ENCODE peak calls at places on chromosomes 1 and 21, in eight cellular contexts. L is osteocyte, O is fibroblast of villous mesenchyme, I is lower lobe of right lung, C is PC-9, Y is astrocyte of the cerebellum, Q is omental fat pad, T is body of pancreas. N is an unnamed sample.

GRCh38 chr1:211329764-211330201 is 3.1 kb downstream of the TRAF5 start:
- DNase-seq in L (peak), O (no peak), I (no peak), C (no peak), Y (no peak), Q (no peak), T (peak), N (no peak)

GRCh38 chr21:41362605-41363369 is 960 bp downstream of the MX2 start:
- DNase-seq in L (no peak), O (no peak), I (no peak), C (no peak), Y (no peak), Q (no peak), T (no peak), N (no peak)

GRCh38 chr1:17795836-17796645 is 40.9 kb downstream of the ACTL8 start:
- DNase-seq in L (no peak), O (no peak), I (no peak), C (no peak), Y (no peak), Q (no peak), T (no peak), N (no peak)

GRCh38 chr1:223667484-223668182 is 2.1 kb upstream of the CAPN8 start:
- DNase-seq in L (no peak), O (no peak), I (no peak), C (peak), Y (no peak), Q (no peak), T (no peak), N (no peak)

GRCh38 chr1:151199860-151200581 is 1.7 kb downstream of the PIP5K1A start:
- DNase-seq in L (no peak), O (peak), I (no peak), C (no peak), Y (peak), Q (no peak), T (no peak), N (no peak)

GRCh38 chr1:25748531-25749205 is 51.3 kb upstream of the SELENON start:
- DNase-seq in L (no peak), O (no peak), I (no peak), C (no peak), Y (no peak), Q (no peak), T (no peak), N (no peak)

GRCh38 chr1:34781071-34781843 is at the start of gene GJB3:
- DNase-seq in L (no peak), O (no peak), I (no peak), C (peak), Y (no peak), Q (no peak), T (no peak), N (no peak)

GRCh38 chr1:204257446-204257845 is 43.7 kb upstream of the GOLT1A start:
- DNase-seq in L (no peak), O (no peak), I (no peak), C (no peak), Y (no peak), Q (no peak), T (no peak), N (no peak)

GRCh38 chr1:228073870-228074545 is 8.5 kb upstream of the ARF1 start:
- DNase-seq in L (no peak), O (no peak), I (peak), C (no peak), Y (no peak), Q (no peak), T (no peak), N (no peak)
- TF ChIP-seq CTCF in L (no peak), O (no peak), I (peak), C (peak), Y (no peak), Q (no peak), T (no peak), N (no peak)

GRCh38 chr1:6448749-6449631 is 17.0 kb downstream of the TNFRSF25 start:
- DNase-seq in L (no peak), O (peak), I (no peak), C (no peak), Y (no peak), Q (no peak), T (no peak), N (no peak)

GRCh38 chr1:6445062-6445763 is 20.6 kb downstream of the ESPN start:
- DNase-seq in L (no peak), O (no peak), I (no peak), C (no peak), Y (no peak), Q (no peak), T (peak), N (no peak)

GRCh38 chr1:6446665-6447015 is 19.3 kb downstream of the TNFRSF25 start:
- DNase-seq in L (no peak), O (no peak), I (no peak), C (no peak), Y (no peak), Q (no peak), T (no peak), N (no peak)

GRCh38 chr1:6447818-6448748 is 17.9 kb downstream of the TNFRSF25 start:
- DNase-seq in L (no peak), O (no peak), I (no peak), C (no peak), Y (no peak), Q (no peak), T (no peak), N (no peak)

GRCh38 chr1:6447016-6447817 is 18.8 kb downstream of the TNFRSF25 start:
- DNase-seq in L (no peak), O (no peak), I (no peak), C (no peak), Y (no peak), Q (no peak), T (no peak), N (no peak)
- TF ChIP-seq CTCF in L (no peak), O (no peak), I (no peak), C (no peak), Y (no peak), Q (no peak), T (no peak), N (no peak)

DNA sequence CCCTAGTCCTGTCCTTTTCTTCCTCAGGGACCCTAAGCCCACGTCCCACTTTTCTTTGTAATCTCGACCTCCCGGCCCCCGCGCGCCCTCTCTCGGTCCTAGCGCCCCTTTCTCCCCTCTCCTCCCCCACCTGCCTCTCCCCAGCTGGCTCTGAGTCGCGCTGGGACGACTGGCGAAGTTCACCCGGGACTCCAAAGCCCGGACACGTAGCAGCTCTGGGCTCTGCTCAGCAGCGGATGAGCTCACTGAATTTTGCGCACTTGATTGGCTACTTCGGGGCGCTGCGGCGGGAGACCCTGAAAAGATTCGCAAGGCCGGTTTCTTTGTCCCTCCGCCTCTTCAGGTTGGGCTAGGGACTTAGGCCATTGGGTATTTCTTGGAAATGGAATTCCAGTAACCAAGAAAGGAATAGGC is 16.3 kb upstream of the ACKR1 start:
- DNase-seq in L (peak), O (peak), I (peak), C (no peak), Y (peak), Q (no peak), T (peak), N (peak)
- TF ChIP-seq CTCF in L (no peak), O (no peak), I (no peak), C (no peak), Y (no peak), Q (no peak), T (no peak), N (no peak)

GRCh38 chr1:111441573-111442192 is 7.4 kb downstream of the WDR77 start:
- DNase-seq in L (no peak), O (peak), I (no peak), C (peak), Y (no peak), Q (no peak), T (no peak), N (peak)
- TF ChIP-seq CTCF in L (peak), O (peak), I (peak), C (peak), Y (peak), Q (no peak), T (no peak), N (no peak)

DNA sequence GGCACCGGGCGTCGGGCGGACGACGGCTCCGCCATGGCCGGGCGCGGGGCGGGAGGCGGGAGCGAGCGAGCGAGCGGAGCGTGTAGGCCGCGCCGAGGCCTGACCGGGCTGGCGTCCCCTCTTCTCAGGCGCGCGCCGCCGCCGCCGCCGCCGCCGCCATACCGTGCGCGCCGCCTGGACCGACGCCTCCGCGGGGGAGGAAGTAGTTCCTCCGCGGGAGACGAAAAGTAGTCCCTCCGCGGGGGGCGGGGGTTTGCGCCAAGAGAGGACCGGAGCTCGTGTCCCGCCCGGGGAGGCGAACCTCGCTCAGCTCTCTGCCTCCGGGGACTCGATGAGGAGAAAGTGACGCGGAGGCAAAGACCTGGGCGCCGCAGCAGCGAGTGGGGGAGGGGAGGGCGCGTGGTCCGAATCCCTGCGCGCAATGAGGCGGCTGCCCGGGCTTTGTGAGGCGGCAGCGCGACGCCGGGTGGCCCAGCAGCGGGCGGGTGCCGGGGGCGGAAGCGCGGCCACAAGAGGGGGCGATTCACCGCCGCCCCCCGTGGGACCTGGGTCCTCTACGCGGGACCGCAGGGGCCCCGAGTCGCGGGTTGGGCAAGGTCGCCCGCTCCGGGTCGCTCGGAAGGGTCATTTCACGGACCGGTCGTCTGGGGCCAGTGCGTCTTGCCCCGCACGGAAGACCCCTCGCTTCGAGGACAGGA is at the start of gene BRWD1:
- DNase-seq in L (peak), O (peak), I (peak), C (peak), Y (peak), Q (peak), T (peak), N (peak)
- TF ChIP-seq CTCF in L (peak), O (peak), I (peak), C (no peak), Y (peak), Q (no peak), T (peak), N (no peak)

GRCh38 chr1:230906226-230906625 is 37.9 kb upstream of the C1orf198 start:
- DNase-seq in L (no peak), O (no peak), I (no peak), C (no peak), Y (no peak), Q (no peak), T (no peak), N (no peak)

GRCh38 chr1:230907472-230908205 is 39.3 kb upstream of the C1orf198 start:
- DNase-seq in L (no peak), O (no peak), I (no peak), C (no peak), Y (no peak), Q (no peak), T (no peak), N (no peak)

GRCh38 chr1:230910755-230911117 is 42.4 kb upstream of the C1orf198 start:
- DNase-seq in L (no peak), O (no peak), I (no peak), C (no peak), Y (no peak), Q (no peak), T (no peak), N (no peak)

GRCh38 chr1:230913496-230913895 is 45.2 kb upstream of the C1orf198 start:
- DNase-seq in L (no peak), O (no peak), I (no peak), C (no peak), Y (no peak), Q (no peak), T (no peak), N (no peak)

GRCh38 chr1:230909974-230910754 is 41.8 kb upstream of the C1orf198 start:
- DNase-seq in L (no peak), O (no peak), I (no peak), C (no peak), Y (no peak), Q (no peak), T (no peak), N (no peak)
- TF ChIP-seq CTCF in L (no peak), O (no peak), I (no peak), C (no peak), Y (no peak), Q (no peak), T (no peak), N (no peak)

GRCh38 chr1:40476924-40477679 is at the start of gene ZFP69:
- DNase-seq in L (peak), O (peak), I (peak), C (peak), Y (peak), Q (no peak), T (peak), N (peak)
- TF ChIP-seq CTCF in L (peak), O (no peak), I (no peak), C (no peak), Y (no peak), Q (no peak), T (no peak), N (no peak)

GRCh38 chr1:31364561-31365255 is 8.2 kb downstream of the FABP3 start:
- DNase-seq in L (no peak), O (no peak), I (no peak), C (no peak), Y (peak), Q (no peak), T (no peak), N (no peak)
- TF ChIP-seq CTCF in L (no peak), O (no peak), I (no peak), C (no peak), Y (no peak), Q (no peak), T (no peak), N (no peak)

GRCh38 chr1:145997156-145998023 is 1.0 kb upstream of the TXNIP start:
- DNase-seq in L (no peak), O (no peak), I (peak), C (no peak), Y (no peak), Q (no peak), T (peak), N (no peak)
- TF ChIP-seq CTCF in L (no peak), O (no peak), I (no peak), C (no peak), Y (peak), Q (no peak), T (no peak), N (no peak)

GRCh38 chr1:207985996-207986395 is 75.1 kb upstream of the CD34 start:
- DNase-seq in L (peak), O (no peak), I (no peak), C (no peak), Y (no peak), Q (no peak), T (no peak), N (no peak)

GRCh38 chr1:207983044-207983443 is 72.1 kb upstream of the CD34 start:
- DNase-seq in L (peak), O (no peak), I (no peak), C (no peak), Y (no peak), Q (no peak), T (no peak), N (no peak)

GRCh38 chr1:207978441-207978840 is 67.5 kb upstream of the CD34 start:
- DNase-seq in L (peak), O (no peak), I (no peak), C (no peak), Y (no peak), Q (no peak), T (no peak), N (no peak)

GRCh38 chr1:207985190-207985589 is 74.3 kb upstream of the CD34 start:
- DNase-seq in L (no peak), O (no peak), I (no peak), C (no peak), Y (no peak), Q (no peak), T (no peak), N (no peak)

DNA sequence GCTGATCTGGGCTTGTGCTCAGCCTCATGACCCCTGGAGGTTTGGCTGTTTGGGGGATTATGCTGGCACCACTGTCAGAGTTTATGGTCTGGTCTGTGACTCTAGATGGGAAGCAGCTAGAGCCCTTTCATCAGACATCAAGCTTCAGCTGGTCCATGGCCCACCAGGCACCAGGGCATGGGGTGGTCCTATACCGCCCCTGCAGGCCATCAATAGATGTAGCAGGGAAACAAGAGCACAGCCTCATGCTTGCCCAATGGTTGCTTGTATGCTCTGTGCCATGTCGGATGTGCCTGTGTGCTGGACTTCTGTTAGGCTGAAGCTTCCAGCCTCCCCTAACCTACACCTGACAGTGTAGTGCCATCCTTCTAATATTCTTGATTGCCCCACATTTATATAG is 71.1 kb upstream of the CD34 start:
- DNase-seq in L (peak), O (peak), I (no peak), C (no peak), Y (no peak), Q (no peak), T (no peak), N (no peak)
- TF ChIP-seq CTCF in L (peak), O (peak), I (no peak), C (peak), Y (peak), Q (no peak), T (peak), N (no peak)